ENCODE peak calls at places on chromosome 10, in four cellular contexts. A is HepG2, U is K562, T is GM12878. P is an unnamed sample.

GRCh38 chr10:86367339-86367951 is 850 bp upstream of the GRID1 start:
- DNase-seq in U (no peak), A (no peak), T (no peak), P (no peak)

GRCh38 chr10:88920198-88920597 is 32.4 kb downstream of the ACTA2 start:
- DNase-seq in T (no peak), A (no peak), U (no peak), P (no peak)

GRCh38 chr10:118818621-118819221 is 64.0 kb upstream of the CACUL1 start:
- DNase-seq in A (no peak), T (no peak), U (no peak), P (no peak)

GRCh38 chr10:17407040-17407439 is 47.4 kb downstream of the ST8SIA6 start:
- DNase-seq in U (no peak), T (no peak), A (no peak), P (no peak)

GRCh38 chr10:60480865-60481563 is 91.3 kb upstream of the ANK3 start:
- DNase-seq in T (no peak), U (no peak), A (no peak), P (no peak)

GRCh38 chr10:91054325-91054724 is 133.4 kb upstream of the ANKRD1 start:
- DNase-seq in T (no peak), A (no peak), U (no peak), P (no peak)

GRCh38 chr10:16520900-16521299 is 779 bp downstream of the C1QL3 start:
- DNase-seq in U (no peak), A (no peak), T (no peak), P (no peak)

GRCh38 chr10:22754298-22754697 is 39.9 kb upstream of the PIP4K2A start:
- DNase-seq in T (no peak), U (no peak), A (no peak), P (no peak)

GRCh38 chr10:13536674-13537366 is 8.0 kb upstream of the BEND7 start:
- DNase-seq in T (peak), A (peak), U (peak), P (peak)

GRCh38 chr10:61907587-61907986 is 6.1 kb downstream of the ARID5B start:
- DNase-seq in T (no peak), U (no peak), A (no peak), P (no peak)

GRCh38 chr10:77553966-77554365 is 83.6 kb downstream of the KCNMA1 start:
- DNase-seq in T (no peak), A (no peak), U (no peak), P (no peak)

GRCh38 chr10:32318476-32318896 is 28.5 kb downstream of the EPC1 start:
- DNase-seq in A (no peak), T (peak), U (no peak), P (no peak)
- TF ChIP-seq FOXK2 in A (no peak), T (no peak), U (no peak), P (no peak)

DNA sequence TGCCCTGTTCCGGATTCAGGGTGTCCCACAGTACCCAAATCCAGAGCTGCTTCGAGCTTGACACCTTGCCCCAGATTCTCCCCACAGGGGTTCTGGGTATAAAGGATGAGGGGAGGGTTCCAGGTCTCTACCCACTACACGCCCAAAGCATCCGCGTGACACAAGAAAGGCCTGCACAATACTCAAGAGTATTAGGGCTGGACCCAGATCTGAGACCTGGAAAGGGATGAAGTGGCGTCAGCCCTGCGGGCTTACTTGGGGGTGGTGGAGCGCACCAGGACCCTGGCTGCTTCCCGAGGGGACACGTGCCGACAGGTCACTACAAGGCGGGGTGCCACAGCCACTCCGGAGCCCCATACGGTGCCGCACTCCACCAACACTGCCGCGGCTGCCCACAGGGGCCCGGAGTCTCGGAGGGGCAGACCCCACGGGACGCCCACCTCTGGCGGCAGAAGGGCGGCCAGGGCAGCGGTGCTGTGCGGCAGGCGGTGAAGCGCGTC is 1.3 kb downstream of the TYSND1 start:
- DNase-seq in T (no peak), A (no peak), U (no peak), P (no peak)
- TF ChIP-seq SP1 in T (no peak), A (no peak), U (no peak), P (no peak)

DNA sequence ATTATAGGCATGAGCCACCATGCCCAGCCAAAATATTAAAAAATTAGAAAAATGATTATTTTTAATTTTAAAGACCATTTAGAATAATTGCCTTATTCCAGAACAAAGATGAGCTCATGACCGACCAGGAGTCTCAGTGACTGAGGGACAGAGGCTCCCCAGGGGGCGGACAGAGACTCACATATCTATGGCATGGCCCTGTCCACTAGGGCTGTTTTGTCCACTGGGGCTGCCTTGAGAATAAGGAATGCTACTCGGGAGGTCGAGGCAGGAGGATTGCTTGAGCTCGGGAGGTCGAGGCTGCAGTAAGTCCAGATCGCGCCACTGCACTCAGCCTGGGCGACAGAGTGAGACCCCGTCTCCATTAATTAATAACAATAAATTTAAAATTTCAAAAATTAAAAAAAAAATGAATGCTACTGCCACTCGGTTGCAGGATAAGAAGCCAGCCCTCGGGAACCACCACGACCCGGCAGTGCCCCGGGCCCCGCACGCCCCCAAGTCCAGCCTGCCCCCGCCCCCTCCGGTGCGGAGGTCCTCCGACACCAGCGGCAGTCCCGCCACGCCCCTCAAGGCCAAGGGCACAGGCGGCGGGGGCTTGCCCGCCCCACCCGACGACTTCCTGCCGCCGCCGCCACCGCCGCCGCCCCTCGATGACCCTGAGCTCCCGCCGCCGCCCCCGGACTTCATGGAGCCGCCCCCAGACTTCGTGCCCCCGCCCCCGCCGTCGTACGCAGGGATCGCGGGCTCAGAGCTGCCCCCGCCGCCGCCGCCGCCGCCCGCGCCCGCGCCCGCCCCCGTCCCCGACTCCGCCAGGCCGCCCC is 128.6 kb downstream of the APBB1IP start:
- DNase-seq in T (no peak), A (no peak), U (peak), P (peak)
- TF ChIP-seq BHLHE40 in T (no peak), A (no peak), U (no peak), P (no peak)

DNA sequence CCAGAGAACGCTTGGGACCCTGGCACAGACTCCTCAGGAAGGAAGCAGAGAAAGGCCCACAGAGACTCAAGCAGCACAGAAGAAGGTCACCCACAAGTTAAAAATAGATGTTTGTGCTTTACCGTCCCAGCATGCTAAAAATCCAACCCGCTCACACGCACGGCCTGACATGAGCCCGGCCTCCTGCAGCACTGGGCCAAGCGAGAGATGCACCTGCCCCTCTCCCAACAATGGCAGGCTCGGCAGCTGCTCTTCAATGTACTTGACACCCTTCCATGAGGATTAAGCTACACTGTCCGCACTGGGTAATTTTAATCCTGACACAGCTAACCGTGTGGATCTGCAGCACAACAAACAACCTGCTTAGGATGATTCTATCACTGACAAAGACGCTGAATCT is 9.3 kb downstream of the DIP2C start:
- DNase-seq in A (no peak), T (no peak), U (no peak), P (no peak)
- TF ChIP-seq FOXK2 in A (no peak), T (no peak), U (no peak), P (no peak)

GRCh38 chr10:68231106-68231901 is 609 bp downstream of the ATOH7 start:
- DNase-seq in T (no peak), U (peak), A (peak), P (peak)
- TF ChIP-seq SP1 in T (no peak), U (no peak), A (no peak), P (no peak)

GRCh38 chr10:71729023-71729649 is 9.6 kb upstream of the C10orf105 start:
- DNase-seq in A (peak), T (no peak), U (peak), P (no peak)

GRCh38 chr10:71726673-71727428 is 7.3 kb upstream of the C10orf105 start:
- DNase-seq in T (peak), A (no peak), U (no peak), P (no peak)

GRCh38 chr10:71725998-71726672 is 6.6 kb upstream of the C10orf105 start:
- DNase-seq in U (peak), T (no peak), A (peak), P (peak)

GRCh38 chr10:71727429-71728217 is 8.0 kb upstream of the C10orf105 start:
- DNase-seq in U (no peak), A (peak), T (peak), P (no peak)

GRCh38 chr10:71728218-71728737 is 8.7 kb upstream of the C10orf105 start:
- DNase-seq in T (peak), A (no peak), U (no peak), P (no peak)
- TF ChIP-seq BHLHE40 in T (no peak), A (no peak), U (no peak), P (no peak)

GRCh38 chr10:36534471-36535002 is 590.9 kb upstream of the ANKRD30A start:
- DNase-seq in A (no peak), T (no peak), U (no peak), P (no peak)
- TF ChIP-seq FOXK2 in A (no peak), T (no peak), U (no peak), P (no peak)

DNA sequence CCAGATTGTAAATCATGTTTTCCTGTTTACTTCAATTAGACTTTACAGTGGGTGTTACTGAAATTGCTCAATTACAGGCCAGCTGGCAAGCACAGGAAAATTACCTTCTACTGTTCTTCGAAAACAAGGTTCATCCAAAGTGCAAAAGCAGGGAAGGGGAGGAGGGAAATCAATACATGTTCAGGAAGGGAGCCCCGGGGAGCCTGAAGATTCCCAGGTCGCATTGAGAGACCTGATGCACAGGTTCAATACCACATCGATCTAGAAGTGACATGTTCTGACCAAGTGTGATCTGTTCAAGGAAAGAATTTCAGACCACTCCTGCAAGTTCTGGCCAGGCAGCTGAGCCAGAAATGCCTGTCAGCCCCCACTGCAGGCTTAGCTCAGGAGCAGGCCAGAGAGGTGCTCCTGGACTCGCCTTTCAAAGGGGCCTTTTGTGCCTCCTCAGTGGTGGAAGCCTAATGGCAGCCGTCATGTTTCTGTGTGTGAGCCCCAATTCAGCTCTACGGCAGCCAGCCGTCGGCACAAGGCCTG is 35.9 kb downstream of the FAM53B start:
- DNase-seq in U (no peak), T (no peak), A (peak), P (no peak)
- TF ChIP-seq SP1 in U (no peak), T (no peak), A (no peak), P (no peak)

GRCh38 chr10:116738359-116738738 is 4.0 kb downstream of the HSPA12A start:
- DNase-seq in U (no peak), T (no peak), A (no peak), P (no peak)

GRCh38 chr10:116741391-116742351 is 695 bp downstream of the HSPA12A start:
- DNase-seq in A (no peak), T (no peak), U (peak), P (peak)

GRCh38 chr10:116740971-116741370 is 1.4 kb downstream of the HSPA12A start:
- DNase-seq in T (no peak), A (no peak), U (no peak), P (no peak)

GRCh38 chr10:116733566-116733965 is 8.8 kb downstream of the HSPA12A start:
- DNase-seq in U (no peak), A (no peak), T (no peak), P (no peak)

DNA sequence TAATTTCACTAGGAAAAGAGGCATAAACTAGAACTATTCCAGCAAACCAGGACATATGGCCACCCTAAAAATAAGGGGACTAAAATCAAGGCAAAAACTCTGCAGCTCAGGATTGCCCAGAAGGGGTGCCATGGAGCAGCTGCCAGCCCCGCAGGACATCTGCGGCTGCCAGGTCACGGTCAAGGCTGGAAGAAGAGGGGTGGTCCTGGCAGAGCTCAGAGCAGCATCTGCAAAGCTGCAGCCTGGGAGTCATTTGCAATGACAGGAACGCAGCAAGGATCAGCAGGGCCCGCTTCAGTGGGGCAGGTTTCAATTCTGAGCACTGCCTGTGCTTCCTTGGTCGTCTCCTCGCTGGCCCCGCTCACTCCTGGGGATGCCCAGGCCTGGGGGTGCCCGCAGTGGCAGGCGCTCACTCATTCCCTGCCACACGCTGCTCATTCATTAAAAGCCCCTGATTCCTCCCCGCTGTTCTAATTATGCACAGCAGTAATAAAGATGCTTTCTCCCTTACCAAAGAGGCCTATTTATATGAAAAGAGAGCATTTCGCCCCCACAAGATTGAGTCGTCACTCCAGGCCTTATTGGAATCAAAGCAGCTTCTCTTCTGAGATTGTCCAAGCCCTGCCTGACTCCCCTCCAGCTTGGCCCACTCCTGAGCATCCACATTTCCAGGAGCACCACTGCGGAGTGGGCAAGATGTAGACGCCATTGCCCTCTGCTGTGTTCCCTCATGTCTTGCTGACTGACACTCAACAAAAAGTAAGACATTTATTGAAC is 4.6 kb downstream of the HSPA12A start:
- DNase-seq in U (no peak), T (no peak), A (no peak), P (no peak)
- TF ChIP-seq BHLHE40 in U (no peak), T (no peak), A (no peak), P (no peak)

DNA sequence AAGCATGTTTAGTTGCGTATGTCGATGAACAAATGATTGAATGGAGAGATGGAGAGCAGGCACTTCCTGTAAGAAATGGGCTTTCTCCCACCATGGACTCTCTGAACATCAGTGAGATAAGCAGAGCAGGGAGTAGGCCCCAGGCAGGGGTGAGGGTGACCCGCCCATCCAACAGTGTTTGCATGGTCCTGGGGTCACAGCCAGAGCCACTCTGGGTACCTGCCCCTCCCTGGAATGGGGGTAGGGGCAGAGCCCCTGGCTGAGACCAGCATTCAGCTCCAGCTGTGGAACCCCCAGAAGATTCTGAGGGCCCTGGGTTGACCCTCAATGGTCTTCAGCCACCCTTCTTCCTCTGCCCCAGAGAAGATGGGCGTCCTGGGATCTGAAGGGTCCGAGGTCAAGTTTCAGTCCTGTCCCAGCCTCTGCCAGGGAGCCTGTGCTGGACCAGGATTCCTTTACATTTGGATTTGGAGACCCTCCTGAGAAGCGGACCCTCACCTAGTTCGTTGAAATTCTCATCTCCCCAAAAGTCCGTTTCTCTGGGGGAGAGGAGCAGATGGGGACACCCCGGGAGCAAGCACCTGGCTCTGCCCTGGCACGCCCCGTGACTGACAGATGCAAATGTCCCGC is 2.4 kb upstream of the FGF8 start:
- DNase-seq in U (no peak), T (no peak), A (no peak), P (peak)
- TF ChIP-seq FOXK2 in U (no peak), T (no peak), A (no peak), P (no peak)

P was measured in HEK293T.